ENCODE peak calls at places on chromosomes 12 and 14, in five cellular contexts. I is HFFc6, F is NB4, N is NCI-H510A treated with DMSO at 0.1 percent for 48 hours, R is M059J. M is an unnamed sample.

GRCh38 chr14:101882141-101882935 is 82.0 kb upstream of the DYNC1H1 start:
- DNase-seq in I (no peak), F (no peak), N (no peak), R (no peak), M (no peak)

GRCh38 chr12:29148958-29149690 is at the start of gene FAR2:
- DNase-seq in I (no peak), F (peak; percentile 98), N (peak; percentile 9), R (peak; percentile 40), M (peak; percentile 42)

GRCh38 chr14:88849717-88850116 is 25.3 kb downstream of the TTC8 start:
- DNase-seq in I (no peak), F (no peak), N (no peak), R (no peak), M (no peak)

GRCh38 chr12:104764225-104765073 is 193.6 kb downstream of the SLC41A2 start:
- DNase-seq in I (no peak), F (peak; percentile 68), N (no peak), R (no peak), M (no peak)

GRCh38 chr12:108360487-108360886 is 21.4 kb upstream of the CMKLR1 start:
- DNase-seq in I (no peak), F (peak; percentile 92), N (no peak), R (peak; percentile 51), M (no peak)

GRCh38 chr12:132726386-132726785 is 15.7 kb downstream of the PGAM5 start:
- DNase-seq in I (no peak), F (no peak), N (no peak), R (no peak), M (no peak)

GRCh38 chr12:93441111-93441616 is 583 bp downstream of the UBE2N start:
- DNase-seq in I (no peak), F (peak; percentile 70), N (no peak), R (peak; percentile 32), M (no peak)

GRCh38 chr12:96233941-96234461 is 39.8 kb downstream of the ELK3 start:
- DNase-seq in I (peak; percentile 97), F (no peak), N (no peak), R (peak; percentile 82), M (no peak)

GRCh38 chr14:66139432-66139831 is 346.7 kb upstream of the CCDC196 start:
- DNase-seq in I (no peak), F (no peak), N (no peak), R (no peak), M (no peak)

GRCh38 chr12:4265280-4265679 is 8.3 kb upstream of the CCND2 start:
- DNase-seq in I (no peak), F (no peak), N (no peak), R (no peak), M (no peak)

GRCh38 chr14:104107611-104108569 is 22.4 kb downstream of the ASPG start:
- DNase-seq in I (no peak), F (no peak), N (no peak), R (no peak), M (no peak)

GRCh38 chr12:124188561-124189405 is 106.1 kb upstream of the RFLNA start:
- DNase-seq in I (no peak), F (no peak), N (peak; percentile 22), R (peak; percentile 71), M (no peak)

GRCh38 chr12:127178463-127178862 is 1088.5 kb upstream of the TMEM132C start:
- DNase-seq in I (no peak), F (no peak), N (no peak), R (no peak), M (no peak)

GRCh38 chr14:51962678-51963077 is 26.7 kb upstream of the RTRAF start:
- DNase-seq in I (no peak), F (no peak), N (no peak), R (peak; percentile 16), M (no peak)

GRCh38 chr14:97266653-97267052 is 469.5 kb downstream of the VRK1 start:
- DNase-seq in I (no peak), F (no peak), N (no peak), R (peak; percentile 58), M (peak; percentile 15)

GRCh38 chr12:2666411-2666810 is 128.4 kb upstream of the FKBP4 start:
- DNase-seq in I (no peak), F (no peak), N (no peak), R (no peak), M (no peak)

GRCh38 chr12:56298828-56299227 is 1.3 kb downstream of the CS start:
- DNase-seq in I (no peak), F (peak; percentile 27), N (no peak), R (no peak), M (no peak)

GRCh38 chr12:105841880-105842279 is 296.9 kb downstream of the NUAK1 start:
- DNase-seq in I (no peak), F (no peak), N (no peak), R (no peak), M (no peak)

GRCh38 chr14:56810850-56811595 is 744 bp upstream of the OTX2 start:
- DNase-seq in I (no peak), F (no peak), N (no peak), R (no peak), M (no peak)

GRCh38 chr12:112479413-112479812 is 60.7 kb downstream of the PTPN11 start:
- DNase-seq in I (no peak), F (no peak), N (no peak), R (no peak), M (no peak)

GRCh38 chr12:3333583-3333982 is 157.4 kb upstream of the PRMT8 start:
- DNase-seq in I (no peak), F (peak; percentile 18), N (no peak), R (no peak), M (no peak)

GRCh38 chr12:47100146-47100545 is 20.4 kb upstream of the AMIGO2 start:
- DNase-seq in I (no peak), F (no peak), N (no peak), R (peak; percentile 39), M (no peak)

GRCh38 chr14:73240816-73241480 is 3.6 kb downstream of the PAPLN start:
- DNase-seq in I (no peak), F (peak; percentile 81), N (no peak), R (no peak), M (no peak)

GRCh38 chr14:100108042-100108825 is 43.0 kb downstream of the EVL start:
- DNase-seq in I (peak; percentile 36), F (peak; percentile 80), N (peak; percentile 54), R (peak; percentile 52), M (peak; percentile 87)

GRCh38 chr14:77022219-77022852 is 6.2 kb downstream of the IRF2BPL start:
- DNase-seq in I (no peak), F (no peak), N (peak; percentile 70), R (no peak), M (no peak)

GRCh38 chr12:65836419-65837197 is 12.3 kb downstream of the HMGA2 start:
- DNase-seq in I (no peak), F (no peak), N (no peak), R (no peak), M (no peak)

GRCh38 chr12:49838973-49839633 is 3.8 kb downstream of the BCDIN3D start:
- DNase-seq in I (peak; percentile 40), F (peak; percentile 77), N (peak; percentile 37), R (peak; percentile 45), M (no peak)

GRCh38 chr14:104977008-104977680 is 1.0 kb downstream of the AHNAK2 start:
- DNase-seq in I (no peak), F (no peak), N (no peak), R (no peak), M (no peak)

GRCh38 chr12:121295746-121296617 is 527 bp downstream of the CAMKK2 start:
- DNase-seq in I (no peak), F (peak; percentile 59), N (no peak), R (peak; percentile 10), M (peak; percentile 35)

GRCh38 chr12:132161796-132162507 is 17.7 kb downstream of the NOC4L start:
- DNase-seq in I (no peak), F (no peak), N (no peak), R (no peak), M (no peak)

GRCh38 chr12:42967850-42968249 is 378.3 kb upstream of the PRICKLE1 start:
- DNase-seq in I (no peak), F (no peak), N (no peak), R (no peak), M (no peak)

GRCh38 chr12:27970391-27970980 is 2.0 kb downstream of the PTHLH start:
- DNase-seq in I (no peak), F (no peak), N (no peak), R (no peak), M (peak; percentile 34)

GRCh38 chr14:104382361-104383087 is 197.0 kb upstream of the C14orf180 start:
- DNase-seq in I (no peak), F (no peak), N (no peak), R (no peak), M (no peak)

GRCh38 chr14:61218157-61218556 is 63.0 kb downstream of the TMEM30B start:
- DNase-seq in I (no peak), F (no peak), N (no peak), R (no peak), M (no peak)